ENCODE peak calls at places on chromosomes 11 and 22, in seven cellular contexts. Q is H1, T is HepG2, M is GM12891, E is GM12892, L is GM12878, S is SK-N-SH. Y is an unnamed sample.

GRCh38 chr11:78290293-78291176 is 101.8 kb downstream of the USP35 start:
- DNase-seq in M (no peak), S (no peak), L (no peak), E (no peak), T (peak; percentile 97), Q (no peak), Y (peak; percentile 60)

GRCh38 chr11:76694664-76695063 is 24.1 kb upstream of the LRRC32 start:
- DNase-seq in E (no peak), T (no peak), L (no peak), Q (no peak), M (no peak), S (no peak), Y (no peak)

GRCh38 chr11:119709638-119710346 is 19.2 kb downstream of the NECTIN1 start:
- DNase-seq in S (peak; percentile 92), Q (no peak), M (no peak), T (no peak), L (no peak), E (no peak), Y (no peak)

GRCh38 chr11:10885703-10886363 is 28.0 kb upstream of the ZBED5 start:
- DNase-seq in E (no peak), M (no peak), Q (no peak), T (no peak), L (no peak), S (peak; percentile 54), Y (no peak)

GRCh38 chr11:99162819-99163218 is 142.1 kb downstream of the CNTN5 start:
- DNase-seq in L (no peak), E (no peak), Q (no peak), S (no peak), M (no peak), T (no peak), Y (no peak)

GRCh38 chr11:57597971-57598830 is 716 bp downstream of the SERPING1 start:
- DNase-seq in Q (peak; percentile 87), T (peak; percentile 15), L (no peak), S (peak; percentile 90), E (no peak), M (no peak), Y (peak; percentile 72)

GRCh38 chr22:23772315-23773246 is at the start of gene MMP11:
- DNase-seq in T (no peak), E (peak; percentile 72), M (peak; percentile 68), Q (peak; percentile 81), L (no peak), S (peak; percentile 95), Y (peak; percentile 83)

GRCh38 chr11:91921974-91922373 is 302.6 kb upstream of the FAT3 start:
- DNase-seq in Q (no peak), E (no peak), T (no peak), S (no peak), M (no peak), L (no peak), Y (no peak)

GRCh38 chr11:1222491-1223345 is at the start of gene MUC5B:
- DNase-seq in T (no peak), Q (peak; percentile 43), S (peak; percentile 47), E (peak; percentile 25), M (no peak), L (no peak), Y (no peak)

GRCh38 chr11:44049832-44050231 is 2.1 kb downstream of the ACCSL start:
- DNase-seq in M (no peak), L (no peak), Q (no peak), E (no peak), S (no peak), T (no peak), Y (no peak)

GRCh38 chr11:84465040-84465439 is 1162.1 kb downstream of the DLG2 start:
- DNase-seq in M (no peak), S (no peak), L (no peak), Q (no peak), E (no peak), T (no peak), Y (no peak)

GRCh38 chr11:31806944-31807790 is 4.0 kb downstream of the PAX6 start:
- DNase-seq in Q (peak; percentile 52), M (no peak), L (no peak), E (no peak), T (no peak), S (peak; percentile 20), Y (no peak)
- TF ChIP-seq TAF1 in Q (no peak), M (no peak), L (no peak), E (no peak), T (no peak), S (no peak), Y (no peak)

DNA sequence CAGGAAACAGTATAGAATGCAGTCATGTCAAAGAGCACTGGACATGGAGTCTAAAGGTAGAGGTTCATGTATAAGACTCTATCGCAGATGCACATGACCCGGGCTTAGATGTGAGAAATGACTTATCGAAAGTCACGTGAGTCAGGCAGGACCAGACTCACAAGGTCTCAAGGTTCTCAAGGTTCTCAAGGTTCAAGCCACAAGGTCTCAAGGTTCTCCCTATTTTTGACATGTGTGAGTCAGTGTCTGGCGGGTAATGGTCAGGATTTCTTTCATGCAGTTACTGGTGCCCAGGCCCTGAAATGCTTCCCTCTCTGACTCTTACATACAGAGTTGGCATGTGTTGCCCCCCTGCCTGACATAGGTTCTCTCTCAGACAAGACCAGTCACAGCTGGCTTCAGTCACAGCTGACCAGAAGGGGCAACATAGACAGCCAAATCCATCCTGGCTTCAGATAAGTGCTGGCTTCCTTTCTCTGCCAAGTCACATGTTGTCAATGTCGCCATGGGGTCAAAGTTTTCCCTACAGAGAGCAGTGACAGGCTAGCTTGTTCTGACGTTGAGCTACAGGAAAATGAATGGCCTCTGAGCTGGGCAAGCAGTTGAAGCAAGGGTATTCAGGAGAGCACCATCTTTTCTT is 10.1 kb downstream of the CSRP3 start:
- DNase-seq in T (peak; percentile 47), M (no peak), S (peak; percentile 19), Q (no peak), E (no peak), L (no peak), Y (no peak)
- TF ChIP-seq TAF1 in T (no peak), M (no peak), S (no peak), Q (no peak), E (no peak), L (no peak), Y (no peak)

DNA sequence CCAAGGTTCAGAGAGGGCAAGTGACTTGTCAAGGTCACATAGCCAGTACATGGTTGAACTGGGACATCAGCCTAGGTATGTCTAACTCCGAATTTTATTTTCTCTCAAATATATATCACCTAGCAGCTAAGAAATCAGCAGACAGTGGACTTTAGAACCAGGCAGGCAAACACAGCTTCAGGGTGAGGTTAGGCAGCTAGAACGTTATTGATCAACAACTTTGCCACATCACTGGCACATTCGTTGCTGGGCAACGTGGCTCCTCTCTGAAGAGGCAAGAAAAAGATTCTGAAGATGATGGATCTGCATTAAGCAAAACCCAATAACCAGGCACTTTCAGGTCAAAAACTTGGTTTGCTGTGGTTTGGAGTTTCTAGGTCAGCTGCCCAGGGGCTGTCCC is 258.0 kb downstream of the KIRREL3 start:
- DNase-seq in M (no peak), Q (no peak), E (no peak), L (no peak), T (no peak), S (no peak), Y (no peak)
- TF ChIP-seq TAF1 in M (no peak), Q (no peak), E (no peak), L (no peak), T (no peak), S (no peak), Y (no peak)

DNA sequence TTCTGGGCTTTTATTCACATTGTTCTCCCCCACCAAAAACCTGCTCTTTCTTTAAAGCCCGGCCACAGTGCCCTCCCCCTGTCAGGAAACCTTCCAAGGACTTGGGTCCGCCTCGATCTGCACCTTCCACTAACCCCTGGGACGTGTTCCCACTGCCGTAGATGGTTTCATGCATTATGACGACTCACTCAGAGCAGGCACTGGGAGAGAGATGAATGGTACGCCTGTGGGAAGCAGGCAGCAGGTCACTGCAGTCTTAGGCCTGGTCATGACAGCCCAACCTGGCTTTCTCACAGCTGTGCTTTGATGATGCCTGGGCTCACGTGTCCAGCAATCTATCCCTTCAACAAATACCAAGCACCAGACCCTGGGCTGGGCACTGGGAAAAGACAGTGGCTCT is 115.7 kb downstream of the WNT7B start:
- DNase-seq in E (no peak), L (no peak), T (no peak), S (no peak), Q (no peak), M (no peak), Y (no peak)
- TF ChIP-seq TAF1 in E (no peak), L (no peak), T (no peak), S (no peak), Q (no peak), M (no peak), Y (no peak)

DNA sequence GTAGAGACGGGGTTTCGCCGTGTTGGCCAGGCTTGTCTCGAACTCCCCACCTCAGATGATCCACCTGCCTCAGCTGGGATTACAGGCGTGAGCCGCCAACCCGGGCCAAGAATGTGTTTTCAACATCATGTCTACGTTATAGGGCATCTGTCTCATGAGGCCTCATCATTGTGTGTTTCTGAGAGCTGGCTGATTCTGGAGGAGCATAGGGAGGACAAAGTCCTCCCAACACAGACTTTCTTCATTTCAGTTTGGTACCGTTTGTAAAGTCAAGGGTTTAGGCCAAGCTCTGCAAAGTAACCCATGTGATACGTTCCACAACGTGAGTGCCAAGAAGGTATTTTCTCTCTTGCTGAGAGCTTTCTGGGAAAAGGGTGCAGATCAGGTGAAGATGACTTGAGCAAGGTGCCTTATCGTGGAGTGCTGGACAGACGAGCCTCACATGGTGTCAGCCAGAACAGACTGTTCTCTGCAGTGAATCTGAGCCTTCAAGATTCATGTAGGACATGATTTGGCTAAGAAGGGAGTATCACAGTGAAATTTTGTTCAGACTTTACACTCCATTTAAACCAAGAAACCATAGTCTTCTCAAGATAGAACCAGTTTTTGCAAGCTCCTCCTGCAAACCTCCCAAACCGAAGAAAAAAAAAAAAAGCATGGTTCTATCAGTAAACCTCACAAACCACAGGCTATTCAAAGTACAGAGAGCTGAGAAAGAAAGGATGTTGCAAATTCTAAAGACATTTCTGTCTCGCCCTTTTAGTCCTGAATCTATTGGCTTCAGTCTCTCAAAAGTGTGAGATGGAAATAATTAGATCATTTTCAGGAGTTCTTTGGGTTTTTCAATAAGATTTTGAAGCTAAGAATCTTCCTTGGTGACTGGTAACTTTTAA is 71.7 kb downstream of the DBX1 start:
- DNase-seq in E (no peak), L (no peak), Q (no peak), S (no peak), M (no peak), T (no peak), Y (no peak)
- TF ChIP-seq TAF1 in E (no peak), L (no peak), Q (no peak), S (no peak), M (no peak), T (no peak), Y (no peak)

GRCh38 chr11:70478194-70478890 is 80.0 kb downstream of the CTTN start:
- DNase-seq in S (peak; percentile 59), M (no peak), L (no peak), E (no peak), T (no peak), Q (no peak), Y (no peak)
- TF ChIP-seq TAF1 in S (no peak), M (no peak), L (no peak), E (no peak), T (no peak), Q (no peak), Y (no peak)

GRCh38 chr22:22397292-22397870 is 111.2 kb downstream of the ZNF280B start:
- DNase-seq in L (no peak), S (no peak), E (no peak), M (no peak), Q (no peak), T (peak; percentile 73), Y (peak; percentile 50)
- TF ChIP-seq TAF1 in L (no peak), S (no peak), E (no peak), M (no peak), Q (no peak), T (no peak), Y (no peak)